ENCODE peak calls at places on chromosomes 16 and 17, in six cellular contexts. One of them, this sample, is unnamed.

GRCh38 chr16:49487746-49488145 is 114.1 kb downstream of the C16orf78 start:
- DNase-seq in activated T-helper 2 cell treated with anti-CD3 and anti-CD28 coated beads, Interferon-gamma antibody, Interleukin-2, Interleukin-4, amounts not matched to agents 10 μg/mL and 5 μg/mL and 100 μg/mL, durations not matched to agents 14 hours and 24 hours and 36 hours: no peak
- DNase-seq in pons: no peak
- DNase-seq in T-helper 22 cell: no peak
- DNase-seq in ELR: no peak
- DNase-seq in HEK293T: no peak
- DNase-seq in this sample: no peak

GRCh38 chr17:66777689-66778225 is 57.2 kb upstream of the CACNG5 start:
- DNase-seq in activated T-helper 2 cell treated with anti-CD3 and anti-CD28 coated beads, Interferon-gamma antibody, Interleukin-2, Interleukin-4, amounts not matched to agents 10 μg/mL and 5 μg/mL and 100 μg/mL, durations not matched to agents 14 hours and 24 hours and 36 hours: no peak
- DNase-seq in pons: peak; percentile 65
- DNase-seq in T-helper 22 cell: no peak
- DNase-seq in ELR: peak; percentile 7
- DNase-seq in HEK293T: peak; percentile 37
- DNase-seq in this sample: peak; percentile 50

GRCh38 chr16:23673971-23674614 is 4.6 kb upstream of the PLK1 start:
- DNase-seq in activated T-helper 2 cell treated with anti-CD3 and anti-CD28 coated beads, Interferon-gamma antibody, Interleukin-2, Interleukin-4, amounts not matched to agents 10 μg/mL and 5 μg/mL and 100 μg/mL, durations not matched to agents 14 hours and 24 hours and 36 hours: no peak
- DNase-seq in pons: no peak
- DNase-seq in T-helper 22 cell: no peak
- DNase-seq in ELR: no peak
- DNase-seq in HEK293T: no peak
- DNase-seq in this sample: no peak

GRCh38 chr16:80526418-80527061 is 14.3 kb upstream of the DYNLRB2 start:
- DNase-seq in activated T-helper 2 cell treated with anti-CD3 and anti-CD28 coated beads, Interferon-gamma antibody, Interleukin-2, Interleukin-4, amounts not matched to agents 10 μg/mL and 5 μg/mL and 100 μg/mL, durations not matched to agents 14 hours and 24 hours and 36 hours: peak; percentile 35
- DNase-seq in pons: peak; percentile 71
- DNase-seq in T-helper 22 cell: peak; percentile 11
- DNase-seq in ELR: peak; percentile 68
- DNase-seq in HEK293T: peak; percentile 55
- DNase-seq in this sample: peak; percentile 49

GRCh38 chr16:1077877-1078578 is 5.5 kb downstream of the SSTR5 start:
- DNase-seq in activated T-helper 2 cell treated with anti-CD3 and anti-CD28 coated beads, Interferon-gamma antibody, Interleukin-2, Interleukin-4, amounts not matched to agents 10 μg/mL and 5 μg/mL and 100 μg/mL, durations not matched to agents 14 hours and 24 hours and 36 hours: no peak
- DNase-seq in pons: no peak
- DNase-seq in T-helper 22 cell: no peak
- DNase-seq in ELR: no peak
- DNase-seq in HEK293T: no peak
- DNase-seq in this sample: no peak

GRCh38 chr17:42673885-42674754 is 2.7 kb downstream of the PLEKHH3 start:
- DNase-seq in activated T-helper 2 cell treated with anti-CD3 and anti-CD28 coated beads, Interferon-gamma antibody, Interleukin-2, Interleukin-4, amounts not matched to agents 10 μg/mL and 5 μg/mL and 100 μg/mL, durations not matched to agents 14 hours and 24 hours and 36 hours: no peak
- DNase-seq in pons: no peak
- DNase-seq in T-helper 22 cell: no peak
- DNase-seq in ELR: peak; percentile 79
- DNase-seq in HEK293T: peak; percentile 45
- DNase-seq in this sample: no peak

GRCh38 chr17:75751676-75752404 is 13.2 kb downstream of the GALK1 start:
- DNase-seq in activated T-helper 2 cell treated with anti-CD3 and anti-CD28 coated beads, Interferon-gamma antibody, Interleukin-2, Interleukin-4, amounts not matched to agents 10 μg/mL and 5 μg/mL and 100 μg/mL, durations not matched to agents 14 hours and 24 hours and 36 hours: no peak
- DNase-seq in pons: no peak
- DNase-seq in T-helper 22 cell: no peak
- DNase-seq in ELR: no peak
- DNase-seq in HEK293T: no peak
- DNase-seq in this sample: no peak

GRCh38 chr17:7220593-7221280 is 999 bp downstream of the ACADVL start:
- DNase-seq in activated T-helper 2 cell treated with anti-CD3 and anti-CD28 coated beads, Interferon-gamma antibody, Interleukin-2, Interleukin-4, amounts not matched to agents 10 μg/mL and 5 μg/mL and 100 μg/mL, durations not matched to agents 14 hours and 24 hours and 36 hours: peak; percentile 47
- DNase-seq in pons: no peak
- DNase-seq in T-helper 22 cell: peak; percentile 35
- DNase-seq in ELR: peak; percentile 74
- DNase-seq in HEK293T: peak; percentile 48
- DNase-seq in this sample: no peak

GRCh38 chr17:67517335-67517734 is 140.3 kb downstream of the PITPNC1 start:
- DNase-seq in activated T-helper 2 cell treated with anti-CD3 and anti-CD28 coated beads, Interferon-gamma antibody, Interleukin-2, Interleukin-4, amounts not matched to agents 10 μg/mL and 5 μg/mL and 100 μg/mL, durations not matched to agents 14 hours and 24 hours and 36 hours: no peak
- DNase-seq in pons: no peak
- DNase-seq in T-helper 22 cell: no peak
- DNase-seq in ELR: peak; percentile 32
- DNase-seq in HEK293T: no peak
- DNase-seq in this sample: no peak

GRCh38 chr16:67029249-67030096 is 524 bp downstream of the CBFB start:
- DNase-seq in activated T-helper 2 cell treated with anti-CD3 and anti-CD28 coated beads, Interferon-gamma antibody, Interleukin-2, Interleukin-4, amounts not matched to agents 10 μg/mL and 5 μg/mL and 100 μg/mL, durations not matched to agents 14 hours and 24 hours and 36 hours: peak; percentile 62
- DNase-seq in pons: peak; percentile 29
- DNase-seq in T-helper 22 cell: peak; percentile 39
- DNase-seq in ELR: peak; percentile 66
- DNase-seq in HEK293T: no peak
- DNase-seq in this sample: peak; percentile 54

This sample was measured in midbrain.